ENCODE peak calls at places on chromosomes 12 and 14, in ten cellular contexts. T is activated CD4-positive, CD25-positive, alpha-beta regulatory T cell treated with anti-CD3 and anti-CD28 coated beads, Interleukin-2, amount 50 U/mL, for 24 hours; H is HepG2; J is psoas muscle; G is GM12878; Q is WTC11; K is naive B cell; Z is activated B cell treated with CpG ODN at 0.5 μM for 24 hours; A is pancreas; E is upper lobe of left lung. U is an unnamed sample.

GRCh38 chr12:102462386-102462785 is 18.0 kb downstream of the IGF1 start:
- ATAC-seq in Q (no peak), T (no peak), J (no peak), K (no peak), E (no peak), A (no peak), H (no peak), G (no peak), Z (no peak), U (no peak)

GRCh38 chr12:108649668-108650067 is 16.0 kb upstream of the SELPLG start:
- ATAC-seq in E (peak; percentile 36), Z (no peak), J (no peak), A (no peak), G (no peak), Q (no peak), H (no peak), K (no peak), T (no peak), U (no peak)

GRCh38 chr14:64244279-64244678 is 49.9 kb downstream of the ESR2 start:
- ATAC-seq in G (no peak), H (no peak), Z (no peak), A (no peak), Q (no peak), E (no peak), J (no peak), K (no peak), T (no peak), U (no peak)

GRCh38 chr14:32666310-32666709 is 272.4 kb upstream of the NPAS3 start:
- ATAC-seq in K (no peak), E (no peak), Q (no peak), J (no peak), H (no peak), G (no peak), T (no peak), A (no peak), Z (no peak), U (no peak)

GRCh38 chr12:82883396-82884360 is 197.0 kb downstream of the TMTC2 start:
- ATAC-seq in K (no peak), Q (no peak), J (no peak), G (no peak), A (no peak), E (no peak), H (no peak), Z (no peak), T (no peak), U (no peak)

GRCh38 chr12:62794218-62794583 is 140.7 kb downstream of the PPM1H start:
- ATAC-seq in Z (no peak), J (no peak), K (no peak), H (no peak), E (no peak), T (no peak), Q (no peak), G (no peak), A (no peak), U (no peak)

GRCh38 chr12:98594050-98594853 is 766 bp downstream of the SLC25A3 start:
- ATAC-seq in J (peak; percentile 57), A (peak; percentile 38), G (peak; percentile 34), H (peak; percentile 19), T (no peak), Q (no peak), Z (peak; percentile 32), E (peak; percentile 78), K (no peak), U (peak; percentile 16)

GRCh38 chr12:128743911-128744310 is 79.8 kb downstream of the SLC15A4 start:
- ATAC-seq in H (no peak), T (no peak), Q (no peak), K (no peak), G (no peak), Z (no peak), J (no peak), A (no peak), E (no peak), U (no peak)

GRCh38 chr14:21268612-21269251 is 510 bp downstream of the HNRNPC start:
- ATAC-seq in Q (no peak), Z (no peak), A (no peak), K (no peak), H (no peak), J (no peak), E (peak; percentile 17), G (no peak), T (no peak), U (no peak)

GRCh38 chr12:20507711-20508110 is 139.4 kb downstream of the PDE3A start:
- ATAC-seq in G (no peak), E (no peak), A (no peak), Z (no peak), T (no peak), K (no peak), J (no peak), H (no peak), Q (no peak), U (no peak)

GRCh38 chr14:67517083-67517482 is 16.0 kb upstream of the PLEKHH1 start:
- ATAC-seq in G (no peak), H (peak; percentile 32), J (peak; percentile 41), T (no peak), Q (peak; percentile 58), A (no peak), K (no peak), E (no peak), Z (no peak), U (no peak)

GRCh38 chr12:65882504-65882903 is 58.2 kb downstream of the HMGA2 start:
- ATAC-seq in Z (no peak), T (no peak), Q (no peak), A (peak; percentile 13), E (no peak), K (no peak), J (no peak), G (peak; percentile 12), H (peak; percentile 22), U (no peak)

GRCh38 chr14:99271951-99272668 is at the start of gene BCL11B:
- ATAC-seq in T (peak; percentile 79), H (peak; percentile 45), J (peak; percentile 44), E (peak; percentile 65), Q (peak; percentile 14), A (no peak), K (peak; percentile 80), G (peak; percentile 79), Z (peak; percentile 69), U (peak; percentile 77)

GRCh38 chr14:44657153-44657552 is 150.1 kb upstream of the FSCB start:
- ATAC-seq in H (no peak), E (no peak), T (no peak), J (no peak), A (no peak), Z (no peak), G (no peak), K (no peak), Q (no peak), U (no peak)

GRCh38 chr14:97306133-97306784 is 509.1 kb downstream of the VRK1 start:
- ATAC-seq in E (no peak), Q (no peak), H (no peak), K (no peak), G (peak; percentile 75), T (peak; percentile 39), Z (no peak), A (no peak), J (no peak), U (peak; percentile 65)

GRCh38 chr12:97595423-97595822 is 132.8 kb downstream of the RMST start:
- ATAC-seq in K (no peak), J (no peak), T (no peak), Z (no peak), A (no peak), Q (no peak), G (no peak), E (no peak), H (peak; percentile 87), U (no peak)

U was measured in activated T-helper 17 cell treated with anti-CD3 and anti-CD28 coated beads, Interleukin-2, amount 50 U/mL, for 72 hours.